ENCODE peak calls at places on chromosomes 11 and 22, in six cellular contexts. O is sciatic nerve, R is SHP77, Z is ovary, T is heart right ventricle, B is RKO. Q is an unnamed sample.

GRCh38 chr11:7490054-7490453 is 4.7 kb downstream of the OLFML1 start:
- DNase-seq in O (no peak), R (no peak), Z (no peak), T (no peak), B (peak), Q (no peak)

GRCh38 chr11:82701847-82702520 is 31.7 kb downstream of the FAM181B start:
- DNase-seq in O (no peak), R (peak), Z (no peak), T (no peak), B (peak), Q (no peak)

GRCh38 chr11:14578551-14578956 is 58.4 kb upstream of the PSMA1 start:
- DNase-seq in O (no peak), R (peak), Z (no peak), T (peak), B (no peak), Q (no peak)

GRCh38 chr22:21739828-21740377 is 4.3 kb upstream of the YPEL1 start:
- DNase-seq in O (no peak), R (no peak), Z (no peak), T (no peak), B (no peak), Q (no peak)

GRCh38 chr11:75223954-75224643 is 16.5 kb upstream of the TPBGL start:
- DNase-seq in O (no peak), R (no peak), Z (no peak), T (no peak), B (peak), Q (no peak)

GRCh38 chr11:65861165-65861505 is 902 bp downstream of the MUS81 start:
- DNase-seq in O (peak), R (no peak), Z (peak), T (peak), B (no peak), Q (no peak)

GRCh38 chr11:31655483-31655882 is 145.9 kb downstream of the ELP4 start:
- DNase-seq in O (no peak), R (no peak), Z (no peak), T (no peak), B (peak), Q (no peak)

GRCh38 chr22:26406118-26406517 is 22.9 kb upstream of the ASPHD2 start:
- DNase-seq in O (no peak), R (peak), Z (no peak), T (no peak), B (peak), Q (no peak)

GRCh38 chr22:44685384-44686056 is 16.5 kb upstream of the PRR5 start:
- DNase-seq in O (no peak), R (no peak), Z (no peak), T (no peak), B (peak), Q (no peak)